ENCODE peak calls at places on chromosomes 13 and 19, in four cellular contexts. One of them, this sample, is unnamed.
A peak's percentile ranks its signal among the peaks of the same experiment; 100 is the strongest.

GRCh38 chr13:21124853-21125252 is 51.5 kb downstream of the SKA3 start:
- DNase-seq in H1: no peak
- DNase-seq in GM12878: no peak
- DNase-seq in K562: no peak
- DNase-seq in this sample: no peak

GRCh38 chr13:26508885-26509284 is 48.6 kb upstream of the WASF3 start:
- DNase-seq in H1: no peak
- DNase-seq in GM12878: no peak
- DNase-seq in K562: no peak
- DNase-seq in this sample: no peak

GRCh38 chr19:883661-884211 is 9.3 kb downstream of the MED16 start:
- DNase-seq in GM12878: no peak
- DNase-seq in H1: no peak
- DNase-seq in K562: no peak
- DNase-seq in this sample: peak; percentile 91

GRCh38 chr13:52371736-52372247 is 34.2 kb downstream of the THSD1 start:
- DNase-seq in K562: no peak
- DNase-seq in GM12878: no peak
- DNase-seq in H1: no peak
- DNase-seq in this sample: peak; percentile 37

GRCh38 chr19:12723383-12723642 is 419 bp downstream of the TNPO2 start:
- DNase-seq in H1: no peak
- DNase-seq in GM12878: no peak
- DNase-seq in K562: no peak
- DNase-seq in this sample: no peak

GRCh38 chr13:73215807-73216206 is 157.0 kb downstream of the KLF5 start:
- DNase-seq in H1: no peak
- DNase-seq in K562: no peak
- DNase-seq in GM12878: no peak
- DNase-seq in this sample: no peak

GRCh38 chr13:100382787-100383186 is 205.8 kb downstream of the GGACT start:
- DNase-seq in K562: no peak
- DNase-seq in H1: no peak
- DNase-seq in GM12878: no peak
- DNase-seq in this sample: no peak

GRCh38 chr13:105202384-105202783 is 1333.1 kb downstream of the EFNB2 start:
- DNase-seq in K562: no peak
- DNase-seq in H1: no peak
- DNase-seq in GM12878: no peak
- DNase-seq in this sample: peak; percentile 19

GRCh38 chr19:31639306-31639705 is 290.1 kb upstream of the TSHZ3 start:
- DNase-seq in GM12878: no peak
- DNase-seq in H1: no peak
- DNase-seq in K562: no peak
- DNase-seq in this sample: no peak

GRCh38 chr13:43838909-43839308 is 40.6 kb downstream of the CCDC122 start:
- DNase-seq in H1: no peak
- DNase-seq in GM12878: no peak
- DNase-seq in K562: no peak
- DNase-seq in this sample: no peak

GRCh38 chr13:30341815-30342570 is 34.6 kb upstream of the KATNAL1 start:
- DNase-seq in H1: no peak
- DNase-seq in GM12878: no peak
- DNase-seq in K562: no peak
- DNase-seq in this sample: peak; percentile 44

GRCh38 chr19:18086590-18087138 is at the start of gene IL12RB1:
- DNase-seq in H1: no peak
- DNase-seq in K562: no peak
- DNase-seq in GM12878: peak; percentile 44
- DNase-seq in this sample: no peak

GRCh38 chr13:107545946-107546502 is 669.3 kb downstream of the LIG4 start:
- DNase-seq in K562: no peak
- DNase-seq in GM12878: no peak
- DNase-seq in H1: no peak
- DNase-seq in this sample: no peak

GRCh38 chr13:90302113-90302512 is 1045.4 kb upstream of the MIR17HG start:
- DNase-seq in H1: no peak
- DNase-seq in GM12878: no peak
- DNase-seq in K562: no peak
- DNase-seq in this sample: no peak

GRCh38 chr19:18719541-18719940 is 36.1 kb downstream of the CRTC1 start:
- DNase-seq in K562: no peak
- DNase-seq in GM12878: no peak
- DNase-seq in H1: no peak
- DNase-seq in this sample: no peak

GRCh38 chr13:50594276-50594970 is 249.1 kb downstream of the DLEU7 start:
- DNase-seq in K562: no peak
- DNase-seq in GM12878: peak; percentile 79
- DNase-seq in H1: no peak
- DNase-seq in this sample: no peak

GRCh38 chr19:17424743-17425365 is 5.0 kb downstream of the MVB12A start:
- DNase-seq in GM12878: no peak
- DNase-seq in K562: peak; percentile 91
- DNase-seq in H1: peak; percentile 91
- DNase-seq in this sample: no peak

GRCh38 chr19:51698296-51698695 is 5.2 kb downstream of the SPACA6 start:
- DNase-seq in K562: no peak
- DNase-seq in GM12878: no peak
- DNase-seq in H1: no peak
- DNase-seq in this sample: no peak

GRCh38 chr19:38850976-38851621 is 1.3 kb upstream of the HNRNPL start:
- DNase-seq in GM12878: no peak
- DNase-seq in H1: peak; percentile 69
- DNase-seq in K562: peak; percentile 60
- DNase-seq in this sample: no peak

GRCh38 chr19:35959040-35959967 is 23.1 kb downstream of the LRFN3 start:
- DNase-seq in H1: peak; percentile 58
- DNase-seq in K562: no peak
- DNase-seq in GM12878: no peak
- DNase-seq in this sample: no peak
- TF ChIP-seq EGR1 in H1: no peak
- TF ChIP-seq EGR1 in K562: peak; percentile 81
- TF ChIP-seq EGR1 in GM12878: no peak
- TF ChIP-seq EGR1 in this sample: peak; percentile 81

DNA sequence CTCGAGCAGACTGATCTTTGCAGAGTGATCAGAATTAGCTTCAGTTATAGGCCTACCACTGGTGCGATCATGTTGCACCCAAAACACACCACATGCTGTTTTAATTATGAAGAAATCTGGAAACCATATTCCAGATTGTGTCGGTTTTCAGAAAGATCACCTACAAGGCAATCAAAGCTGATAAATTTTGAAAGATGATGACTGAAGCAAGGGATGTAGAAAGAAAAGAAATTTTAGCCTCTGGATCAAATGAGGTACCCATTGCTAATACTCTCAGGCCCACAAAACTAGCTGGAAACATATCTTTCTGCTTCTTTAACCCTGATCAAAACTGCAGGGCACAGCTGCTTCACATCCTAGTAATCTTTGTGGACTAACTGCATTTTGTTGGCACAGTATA is 150.8 kb downstream of the RGCC start:
- DNase-seq in K562: no peak
- DNase-seq in H1: no peak
- DNase-seq in GM12878: no peak
- DNase-seq in this sample: no peak
- TF ChIP-seq EGR1 in K562: no peak
- TF ChIP-seq EGR1 in H1: no peak
- TF ChIP-seq EGR1 in GM12878: no peak
- TF ChIP-seq EGR1 in this sample: no peak

GRCh38 chr19:11238041-11238440 is 1.4 kb upstream of the ANGPTL8 start:
- DNase-seq in H1: no peak
- DNase-seq in K562: no peak
- DNase-seq in GM12878: no peak
- DNase-seq in this sample: no peak

GRCh38 chr19:11237321-11237720 is 2.1 kb upstream of the ANGPTL8 start:
- DNase-seq in H1: no peak
- DNase-seq in GM12878: no peak
- DNase-seq in K562: no peak
- DNase-seq in this sample: no peak

GRCh38 chr19:11240008-11240444 is 607 bp downstream of the ANGPTL8 start:
- DNase-seq in GM12878: no peak
- DNase-seq in K562: no peak
- DNase-seq in H1: no peak
- DNase-seq in this sample: no peak

GRCh38 chr19:11238781-11239376 is 540 bp upstream of the ANGPTL8 start:
- DNase-seq in GM12878: no peak
- DNase-seq in K562: no peak
- DNase-seq in H1: no peak
- DNase-seq in this sample: no peak

DNA sequence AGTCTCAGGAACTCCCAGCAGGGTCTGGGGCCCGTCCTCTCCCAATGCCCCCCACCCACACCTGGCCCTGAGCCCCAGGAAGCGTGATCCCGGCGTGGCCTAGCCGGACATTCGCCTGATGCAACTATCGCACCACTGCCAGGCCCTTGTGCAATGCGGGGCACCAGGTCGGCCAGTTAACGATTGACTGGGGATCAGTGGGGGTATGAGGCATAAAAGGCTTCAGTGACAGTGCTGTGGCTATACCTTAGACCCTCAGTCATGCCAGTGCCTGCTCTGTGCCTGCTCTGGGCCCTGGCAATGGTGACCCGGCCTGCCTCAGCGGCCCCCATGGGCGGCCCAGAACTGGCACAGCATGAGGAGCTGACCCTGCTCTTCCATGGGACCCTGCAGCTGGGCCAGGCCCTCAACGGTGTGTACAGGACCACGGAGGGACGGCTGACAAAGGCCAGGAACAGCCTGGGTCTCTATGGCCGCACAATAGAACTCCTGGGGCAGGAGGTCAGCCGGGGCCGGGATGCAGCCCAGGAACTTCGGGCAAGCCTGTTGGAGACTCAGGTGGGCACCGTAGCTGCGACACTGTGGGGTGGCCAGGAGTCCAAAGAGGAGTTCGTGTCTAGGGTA is at the start of gene ANGPTL8:
- DNase-seq in H1: no peak
- DNase-seq in GM12878: no peak
- DNase-seq in K562: no peak
- DNase-seq in this sample: no peak
- TF ChIP-seq EGR1 in H1: no peak
- TF ChIP-seq EGR1 in GM12878: no peak
- TF ChIP-seq EGR1 in K562: no peak
- TF ChIP-seq EGR1 in this sample: no peak

GRCh38 chr13:99359493-99359892 is 52.3 kb upstream of the GPR183 start:
- DNase-seq in GM12878: no peak
- DNase-seq in K562: no peak
- DNase-seq in H1: peak; percentile 39
- DNase-seq in this sample: no peak

GRCh38 chr13:99357920-99358319 is 50.7 kb upstream of the GPR183 start:
- DNase-seq in K562: no peak
- DNase-seq in H1: peak; percentile 33
- DNase-seq in GM12878: no peak
- DNase-seq in this sample: no peak

GRCh38 chr13:99356216-99357089 is 49.3 kb upstream of the GPR183 start:
- DNase-seq in H1: peak; percentile 40
- DNase-seq in K562: no peak
- DNase-seq in GM12878: peak; percentile 92
- DNase-seq in this sample: no peak

GRCh38 chr13:99355267-99356215 is 48.3 kb upstream of the GPR183 start:
- DNase-seq in K562: no peak
- DNase-seq in GM12878: no peak
- DNase-seq in H1: peak; percentile 37
- DNase-seq in this sample: no peak

DNA sequence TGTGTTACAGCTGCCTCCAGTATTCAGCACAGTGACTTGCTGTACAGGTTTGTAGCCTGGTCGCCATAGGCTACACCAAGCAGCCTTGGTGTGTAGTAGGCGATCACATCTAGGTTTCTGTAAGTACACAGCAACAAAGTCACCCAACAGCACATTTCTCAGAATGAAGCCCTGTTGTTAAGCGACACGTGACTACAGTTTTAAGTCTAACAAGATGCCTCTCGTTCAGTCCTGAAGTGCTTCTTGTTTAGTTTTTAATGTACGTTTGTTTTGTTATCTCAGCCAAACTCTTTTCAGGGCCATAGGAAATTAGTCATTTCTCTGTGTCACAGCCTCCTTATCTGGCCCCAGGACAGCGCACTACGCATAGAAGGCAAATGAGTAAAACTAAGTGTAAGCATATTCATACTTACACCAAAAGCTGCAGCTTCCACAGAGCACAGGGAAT is 50.0 kb upstream of the GPR183 start:
- DNase-seq in K562: peak; percentile 68
- DNase-seq in H1: peak; percentile 22
- DNase-seq in GM12878: peak; percentile 61
- DNase-seq in this sample: no peak
- TF ChIP-seq EGR1 in K562: no peak
- TF ChIP-seq EGR1 in H1: no peak
- TF ChIP-seq EGR1 in GM12878: no peak
- TF ChIP-seq EGR1 in this sample: no peak

GRCh38 chr13:33797622-33798021 is 20.3 kb upstream of the RFC3 start:
- DNase-seq in H1: no peak
- DNase-seq in GM12878: no peak
- DNase-seq in K562: no peak
- DNase-seq in this sample: no peak
- TF ChIP-seq EGR1 in H1: no peak
- TF ChIP-seq EGR1 in GM12878: no peak
- TF ChIP-seq EGR1 in K562: no peak
- TF ChIP-seq EGR1 in this sample: no peak